ENCODE peak calls at places on chromosomes 11 and 22, in nine cellular contexts. One of them, this sample, is unnamed.

GRCh38 chr11:121578216-121579063 is 125.7 kb upstream of the SORL1-AS1 start:
- DNase-seq in IMR-90: peak
- DNase-seq in WTC11: no peak
- DNase-seq in progenitor cell of endocrine pancreas: no peak
- DNase-seq in foreskin fibroblast: peak
- DNase-seq in stomach: no peak
- DNase-seq in mucosa of descending colon: no peak
- DNase-seq in GM13977: no peak
- DNase-seq in brain microvascular endothelial cell: no peak
- DNase-seq in this sample: no peak

GRCh38 chr11:67674442-67674871 is at the start of gene ALDH3B2:
- DNase-seq in IMR-90: no peak
- DNase-seq in WTC11: no peak
- DNase-seq in progenitor cell of endocrine pancreas: no peak
- DNase-seq in foreskin fibroblast: no peak
- DNase-seq in stomach: peak
- DNase-seq in mucosa of descending colon: peak
- DNase-seq in GM13977: no peak
- DNase-seq in brain microvascular endothelial cell: no peak
- DNase-seq in this sample: no peak

GRCh38 chr11:133081730-133082452 is 450.4 kb downstream of the OPCML start:
- DNase-seq in IMR-90: no peak
- DNase-seq in WTC11: no peak
- DNase-seq in progenitor cell of endocrine pancreas: no peak
- DNase-seq in foreskin fibroblast: no peak
- DNase-seq in stomach: no peak
- DNase-seq in mucosa of descending colon: no peak
- DNase-seq in GM13977: no peak
- DNase-seq in brain microvascular endothelial cell: no peak
- DNase-seq in this sample: no peak

GRCh38 chr11:119795231-119795630 is 66.2 kb upstream of the NECTIN1 start:
- DNase-seq in IMR-90: peak
- DNase-seq in WTC11: no peak
- DNase-seq in progenitor cell of endocrine pancreas: no peak
- DNase-seq in foreskin fibroblast: peak
- DNase-seq in stomach: no peak
- DNase-seq in mucosa of descending colon: no peak
- DNase-seq in GM13977: no peak
- DNase-seq in brain microvascular endothelial cell: peak
- DNase-seq in this sample: no peak

GRCh38 chr11:110356769-110357671 is 60.6 kb upstream of the RDX start:
- DNase-seq in IMR-90: peak
- DNase-seq in WTC11: no peak
- DNase-seq in progenitor cell of endocrine pancreas: no peak
- DNase-seq in foreskin fibroblast: peak
- DNase-seq in stomach: no peak
- DNase-seq in mucosa of descending colon: no peak
- DNase-seq in GM13977: no peak
- DNase-seq in brain microvascular endothelial cell: peak
- DNase-seq in this sample: no peak

GRCh38 chr11:62552465-62552782 is 5.8 kb upstream of the AHNAK start:
- DNase-seq in IMR-90: peak
- DNase-seq in WTC11: no peak
- DNase-seq in progenitor cell of endocrine pancreas: no peak
- DNase-seq in foreskin fibroblast: peak
- DNase-seq in stomach: no peak
- DNase-seq in mucosa of descending colon: peak
- DNase-seq in GM13977: no peak
- DNase-seq in brain microvascular endothelial cell: no peak
- DNase-seq in this sample: no peak

GRCh38 chr11:92643827-92644226 is 325.6 kb upstream of the MTNR1B start:
- DNase-seq in IMR-90: no peak
- DNase-seq in WTC11: no peak
- DNase-seq in progenitor cell of endocrine pancreas: no peak
- DNase-seq in foreskin fibroblast: no peak
- DNase-seq in stomach: no peak
- DNase-seq in mucosa of descending colon: no peak
- DNase-seq in GM13977: no peak
- DNase-seq in brain microvascular endothelial cell: no peak
- DNase-seq in this sample: no peak

GRCh38 chr22:41983516-41983915 is 14.3 kb downstream of the SEPTIN3 start:
- DNase-seq in IMR-90: no peak
- DNase-seq in WTC11: no peak
- DNase-seq in progenitor cell of endocrine pancreas: no peak
- DNase-seq in foreskin fibroblast: peak
- DNase-seq in stomach: no peak
- DNase-seq in mucosa of descending colon: no peak
- DNase-seq in GM13977: no peak
- DNase-seq in brain microvascular endothelial cell: no peak
- DNase-seq in this sample: no peak

GRCh38 chr11:66418168-66418985 is 2.5 kb upstream of the NPAS4 start:
- DNase-seq in IMR-90: peak
- DNase-seq in WTC11: peak
- DNase-seq in progenitor cell of endocrine pancreas: peak
- DNase-seq in foreskin fibroblast: peak
- DNase-seq in stomach: peak
- DNase-seq in mucosa of descending colon: peak
- DNase-seq in GM13977: peak
- DNase-seq in brain microvascular endothelial cell: peak
- DNase-seq in this sample: peak

GRCh38 chr22:31290494-31291402 is 1.5 kb downstream of the PIK3IP1 start:
- DNase-seq in IMR-90: peak
- DNase-seq in WTC11: peak
- DNase-seq in progenitor cell of endocrine pancreas: peak
- DNase-seq in foreskin fibroblast: peak
- DNase-seq in stomach: peak
- DNase-seq in mucosa of descending colon: peak
- DNase-seq in GM13977: peak
- DNase-seq in brain microvascular endothelial cell: peak
- DNase-seq in this sample: peak

GRCh38 chr11:70522613-70523311 is 124.4 kb downstream of the CTTN start:
- DNase-seq in IMR-90: no peak
- DNase-seq in WTC11: no peak
- DNase-seq in progenitor cell of endocrine pancreas: no peak
- DNase-seq in foreskin fibroblast: no peak
- DNase-seq in stomach: peak
- DNase-seq in mucosa of descending colon: peak
- DNase-seq in GM13977: no peak
- DNase-seq in brain microvascular endothelial cell: no peak
- DNase-seq in this sample: no peak

GRCh38 chr22:39270280-39270679 is 25.5 kb upstream of the PDGFB start:
- DNase-seq in IMR-90: no peak
- DNase-seq in WTC11: no peak
- DNase-seq in progenitor cell of endocrine pancreas: no peak
- DNase-seq in foreskin fibroblast: no peak
- DNase-seq in stomach: no peak
- DNase-seq in mucosa of descending colon: no peak
- DNase-seq in GM13977: no peak
- DNase-seq in brain microvascular endothelial cell: no peak
- DNase-seq in this sample: no peak

GRCh38 chr11:9530901-9531625 is 42.4 kb upstream of the WEE1 start:
- DNase-seq in IMR-90: no peak
- DNase-seq in WTC11: no peak
- DNase-seq in progenitor cell of endocrine pancreas: no peak
- DNase-seq in foreskin fibroblast: no peak
- DNase-seq in stomach: no peak
- DNase-seq in mucosa of descending colon: peak
- DNase-seq in GM13977: no peak
- DNase-seq in brain microvascular endothelial cell: no peak
- DNase-seq in this sample: no peak

GRCh38 chr11:70604630-70605520 is 206.5 kb downstream of the CTTN start:
- DNase-seq in IMR-90: no peak
- DNase-seq in WTC11: no peak
- DNase-seq in progenitor cell of endocrine pancreas: no peak
- DNase-seq in foreskin fibroblast: no peak
- DNase-seq in stomach: no peak
- DNase-seq in mucosa of descending colon: no peak
- DNase-seq in GM13977: no peak
- DNase-seq in brain microvascular endothelial cell: no peak
- DNase-seq in this sample: no peak

GRCh38 chr11:132770802-132771545 is 761.3 kb downstream of the OPCML start:
- DNase-seq in IMR-90: no peak
- DNase-seq in WTC11: no peak
- DNase-seq in progenitor cell of endocrine pancreas: no peak
- DNase-seq in foreskin fibroblast: peak
- DNase-seq in stomach: no peak
- DNase-seq in mucosa of descending colon: no peak
- DNase-seq in GM13977: no peak
- DNase-seq in brain microvascular endothelial cell: no peak
- DNase-seq in this sample: no peak

GRCh38 chr11:1852885-1853284 is at the start of gene LSP1:
- DNase-seq in IMR-90: no peak
- DNase-seq in WTC11: no peak
- DNase-seq in progenitor cell of endocrine pancreas: no peak
- DNase-seq in foreskin fibroblast: no peak
- DNase-seq in stomach: peak
- DNase-seq in mucosa of descending colon: peak
- DNase-seq in GM13977: peak
- DNase-seq in brain microvascular endothelial cell: no peak
- DNase-seq in this sample: peak

DNA sequence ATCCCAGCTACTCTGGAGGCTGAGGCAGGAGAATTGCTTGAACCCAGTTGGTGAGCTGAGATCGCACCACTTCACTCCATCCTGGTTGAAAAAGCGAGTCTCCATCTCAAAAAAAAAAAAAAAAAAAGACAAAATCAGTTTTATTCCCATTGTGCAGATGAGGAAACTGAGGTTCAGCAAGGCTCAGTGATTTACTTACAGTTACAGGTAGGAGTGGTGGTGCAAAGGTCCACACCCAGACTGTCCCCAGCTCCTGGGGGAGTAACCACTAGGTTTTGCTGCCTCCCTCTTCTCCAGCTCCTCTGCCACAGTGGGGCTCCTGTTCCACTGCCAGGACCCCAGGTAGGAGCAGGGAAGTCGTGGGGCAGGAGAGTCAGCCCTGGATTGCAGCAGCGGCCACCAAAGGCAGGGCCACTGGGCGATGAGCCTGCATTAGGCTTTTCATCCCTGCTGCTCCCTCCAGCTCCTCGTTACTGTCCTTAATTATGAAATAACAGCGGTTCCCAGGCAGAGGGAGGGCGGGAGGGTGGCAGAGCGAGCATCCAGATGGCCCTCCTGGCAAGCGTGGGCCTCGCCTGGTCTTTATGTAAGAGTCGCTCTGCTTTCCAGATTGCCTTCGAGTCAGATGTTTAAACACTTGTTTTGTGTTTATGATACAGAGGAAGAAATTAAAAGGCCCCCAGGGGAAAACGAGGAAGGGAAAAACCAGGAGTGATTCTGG is 15.5 kb upstream of the RASD2 start:
- DNase-seq in IMR-90: no peak
- DNase-seq in WTC11: no peak
- DNase-seq in progenitor cell of endocrine pancreas: no peak
- DNase-seq in foreskin fibroblast: peak
- DNase-seq in stomach: no peak
- DNase-seq in mucosa of descending colon: peak
- DNase-seq in GM13977: no peak
- DNase-seq in brain microvascular endothelial cell: no peak
- DNase-seq in this sample: no peak
- TF ChIP-seq CTCF in IMR-90: no peak
- TF ChIP-seq CTCF in WTC11: no peak
- TF ChIP-seq CTCF in progenitor cell of endocrine pancreas: no peak
- TF ChIP-seq CTCF in foreskin fibroblast: no peak
- TF ChIP-seq CTCF in stomach: no peak
- TF ChIP-seq CTCF in mucosa of descending colon: no peak
- TF ChIP-seq CTCF in GM13977: no peak
- TF ChIP-seq CTCF in brain microvascular endothelial cell: no peak
- TF ChIP-seq CTCF in this sample: no peak

GRCh38 chr11:12118940-12119339 is 8.6 kb downstream of the MICAL2 start:
- DNase-seq in IMR-90: peak
- DNase-seq in WTC11: no peak
- DNase-seq in progenitor cell of endocrine pancreas: no peak
- DNase-seq in foreskin fibroblast: no peak
- DNase-seq in stomach: no peak
- DNase-seq in mucosa of descending colon: no peak
- DNase-seq in GM13977: no peak
- DNase-seq in brain microvascular endothelial cell: no peak
- DNase-seq in this sample: no peak
- TF ChIP-seq CTCF in IMR-90: peak
- TF ChIP-seq CTCF in WTC11: no peak
- TF ChIP-seq CTCF in progenitor cell of endocrine pancreas: no peak
- TF ChIP-seq CTCF in foreskin fibroblast: peak
- TF ChIP-seq CTCF in stomach: no peak
- TF ChIP-seq CTCF in mucosa of descending colon: no peak
- TF ChIP-seq CTCF in GM13977: no peak
- TF ChIP-seq CTCF in brain microvascular endothelial cell: peak
- TF ChIP-seq CTCF in this sample: no peak

DNA sequence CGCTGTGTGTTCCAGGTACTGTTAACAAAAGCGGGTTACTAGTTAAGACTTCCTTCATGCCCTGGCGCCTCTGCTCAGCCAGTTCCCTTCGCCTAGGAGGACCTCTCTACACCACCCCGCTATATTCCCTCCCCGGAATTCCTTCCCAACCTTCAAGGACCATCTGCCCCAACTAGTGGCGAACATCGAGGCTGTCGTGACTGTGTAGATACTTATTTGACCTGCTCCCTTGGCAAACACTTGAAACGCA is 450 bp upstream of the BCL2L13 start:
- DNase-seq in IMR-90: no peak
- DNase-seq in WTC11: no peak
- DNase-seq in progenitor cell of endocrine pancreas: no peak
- DNase-seq in foreskin fibroblast: no peak
- DNase-seq in stomach: no peak
- DNase-seq in mucosa of descending colon: no peak
- DNase-seq in GM13977: peak
- DNase-seq in brain microvascular endothelial cell: no peak
- DNase-seq in this sample: no peak
- TF ChIP-seq CTCF in IMR-90: peak
- TF ChIP-seq CTCF in WTC11: no peak
- TF ChIP-seq CTCF in progenitor cell of endocrine pancreas: peak
- TF ChIP-seq CTCF in foreskin fibroblast: no peak
- TF ChIP-seq CTCF in stomach: no peak
- TF ChIP-seq CTCF in mucosa of descending colon: no peak
- TF ChIP-seq CTCF in GM13977: no peak
- TF ChIP-seq CTCF in brain microvascular endothelial cell: peak
- TF ChIP-seq CTCF in this sample: no peak

DNA sequence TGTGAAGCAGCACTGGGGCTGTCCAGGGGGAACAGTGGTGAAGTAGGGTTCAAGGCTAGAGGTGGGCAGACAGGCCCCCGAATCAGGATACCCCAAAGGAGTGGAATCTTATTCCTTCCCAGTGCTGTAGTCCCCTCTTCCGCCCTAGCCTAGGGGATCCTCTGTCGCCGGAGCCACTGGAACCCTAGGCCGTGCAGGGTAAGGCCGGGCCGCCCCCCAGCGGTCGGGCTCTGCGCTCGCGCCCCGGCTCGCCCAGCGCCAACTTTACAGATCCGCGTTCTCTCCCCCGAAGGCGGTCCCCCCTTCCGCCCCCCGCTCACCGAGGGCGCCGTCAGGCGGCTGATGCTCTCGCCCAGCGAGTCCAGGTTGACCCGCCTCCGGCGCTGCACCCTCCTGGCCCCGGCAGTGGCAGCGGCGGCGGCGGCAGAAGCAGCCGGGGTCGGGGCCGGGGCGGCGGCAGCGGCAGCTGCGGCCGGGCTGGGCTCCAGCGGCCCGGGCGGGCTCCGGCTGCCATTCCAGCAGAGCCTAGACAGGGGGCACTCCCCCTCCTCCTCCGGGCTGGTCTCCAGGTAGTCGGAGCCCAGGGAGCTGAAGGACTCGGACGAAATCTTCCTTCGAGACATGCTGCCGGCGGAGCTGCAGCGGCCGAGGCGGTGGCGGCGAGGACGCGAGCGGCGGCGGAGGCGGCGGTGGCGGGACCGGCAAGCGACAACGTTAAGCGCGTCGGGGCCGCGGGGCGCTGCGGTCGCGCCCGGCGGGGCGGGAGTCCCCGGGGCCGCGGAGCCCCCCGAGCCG is 646 bp downstream of the GUCY1A2 start:
- DNase-seq in IMR-90: no peak
- DNase-seq in WTC11: peak
- DNase-seq in progenitor cell of endocrine pancreas: peak
- DNase-seq in foreskin fibroblast: peak
- DNase-seq in stomach: no peak
- DNase-seq in mucosa of descending colon: peak
- DNase-seq in GM13977: peak
- DNase-seq in brain microvascular endothelial cell: no peak
- DNase-seq in this sample: no peak
- TF ChIP-seq CTCF in IMR-90: peak
- TF ChIP-seq CTCF in WTC11: peak
- TF ChIP-seq CTCF in progenitor cell of endocrine pancreas: peak
- TF ChIP-seq CTCF in foreskin fibroblast: peak
- TF ChIP-seq CTCF in stomach: no peak
- TF ChIP-seq CTCF in mucosa of descending colon: no peak
- TF ChIP-seq CTCF in GM13977: peak
- TF ChIP-seq CTCF in brain microvascular endothelial cell: peak
- TF ChIP-seq CTCF in this sample: no peak

This sample was measured in natural killer cell.